ENCODE peak calls at places on chromosomes 3 and 15, in six cellular contexts. One of them, this sample, is unnamed. For H3K9me3 and H3K27me3, the result is how much of the 10 kb centered on the place peaks cover.

GRCh38 chr15:65611888-65612615 is 1.1 kb upstream of the INTS14 start:
- ATAC-seq in left lung: no peak
- ATAC-seq in Panc1: no peak
- ATAC-seq in aorta: no peak
- ATAC-seq in pancreas: no peak
- ATAC-seq in CD8-positive, alpha-beta T cell: no peak
- ATAC-seq in this sample: no peak

GRCh38 chr15:86571873-86572272 is 492.2 kb downstream of the AGBL1 start:
- ATAC-seq in pancreas: no peak
- ATAC-seq in left lung: no peak
- ATAC-seq in Panc1: no peak
- ATAC-seq in CD8-positive, alpha-beta T cell: no peak
- ATAC-seq in aorta: no peak
- ATAC-seq in this sample: no peak

GRCh38 chr3:123618768-123619484 is 34.1 kb upstream of the HACD2 start:
- ATAC-seq in left lung: peak
- ATAC-seq in CD8-positive, alpha-beta T cell: no peak
- ATAC-seq in pancreas: peak
- ATAC-seq in Panc1: peak
- ATAC-seq in aorta: peak
- ATAC-seq in this sample: peak

GRCh38 chr3:120145498-120146285 is 51.4 kb upstream of the GSK3B start:
- ATAC-seq in pancreas: peak
- ATAC-seq in aorta: no peak
- ATAC-seq in CD8-positive, alpha-beta T cell: no peak
- ATAC-seq in left lung: peak
- ATAC-seq in Panc1: peak
- ATAC-seq in this sample: no peak

GRCh38 chr15:58430224-58430787 is 1.5 kb upstream of the LIPC start:
- ATAC-seq in left lung: no peak
- ATAC-seq in pancreas: no peak
- ATAC-seq in CD8-positive, alpha-beta T cell: no peak
- ATAC-seq in Panc1: no peak
- ATAC-seq in aorta: no peak
- ATAC-seq in this sample: no peak

GRCh38 chr3:186193534-186194450 is 84.9 kb upstream of the ETV5 start:
- ATAC-seq in aorta: peak
- ATAC-seq in Panc1: no peak
- ATAC-seq in CD8-positive, alpha-beta T cell: no peak
- ATAC-seq in left lung: peak
- ATAC-seq in pancreas: peak
- ATAC-seq in this sample: peak

GRCh38 chr3:193614430-193614829 is 21.4 kb downstream of the OPA1 start:
- ATAC-seq in aorta: no peak
- ATAC-seq in CD8-positive, alpha-beta T cell: no peak
- ATAC-seq in left lung: no peak
- ATAC-seq in Panc1: no peak
- ATAC-seq in pancreas: no peak
- ATAC-seq in this sample: no peak

GRCh38 chr3:153385343-153385742 is 223.3 kb downstream of the RAP2B start:
- ATAC-seq in CD8-positive, alpha-beta T cell: no peak
- ATAC-seq in aorta: no peak
- ATAC-seq in pancreas: no peak
- ATAC-seq in left lung: no peak
- ATAC-seq in Panc1: no peak
- ATAC-seq in this sample: no peak

GRCh38 chr15:37574985-37575384 is 359.5 kb upstream of the TMCO5A start:
- ATAC-seq in aorta: no peak
- ATAC-seq in Panc1: no peak
- ATAC-seq in left lung: no peak
- ATAC-seq in pancreas: no peak
- ATAC-seq in CD8-positive, alpha-beta T cell: no peak
- ATAC-seq in this sample: no peak

GRCh38 chr15:78565951-78566774 is 843 bp downstream of the CHRNA5 start:
- ATAC-seq in left lung: peak
- ATAC-seq in CD8-positive, alpha-beta T cell: peak
- ATAC-seq in aorta: no peak
- ATAC-seq in pancreas: peak
- ATAC-seq in Panc1: peak
- ATAC-seq in this sample: no peak

GRCh38 chr3:33496449-33496848 is 56.2 kb upstream of the UBP1 start:
- ATAC-seq in aorta: no peak
- ATAC-seq in pancreas: peak
- ATAC-seq in Panc1: no peak
- ATAC-seq in CD8-positive, alpha-beta T cell: no peak
- ATAC-seq in left lung: no peak
- ATAC-seq in this sample: no peak

GRCh38 chr3:193452338-193452737 is 73.8 kb upstream of the ATP13A5 start:
- ATAC-seq in aorta: no peak
- ATAC-seq in pancreas: no peak
- ATAC-seq in left lung: no peak
- ATAC-seq in CD8-positive, alpha-beta T cell: no peak
- ATAC-seq in Panc1: no peak
- ATAC-seq in this sample: no peak

GRCh38 chr3:50122071-50122470 is 33.1 kb upstream of the SEMA3F start:
- ATAC-seq in CD8-positive, alpha-beta T cell: no peak
- ATAC-seq in left lung: no peak
- ATAC-seq in aorta: no peak
- ATAC-seq in pancreas: no peak
- ATAC-seq in Panc1: peak
- ATAC-seq in this sample: no peak

GRCh38 chr3:191260431-191261303 is 61.6 kb downstream of the OSTN start:
- ATAC-seq in pancreas: no peak
- ATAC-seq in left lung: no peak
- ATAC-seq in Panc1: no peak
- ATAC-seq in CD8-positive, alpha-beta T cell: no peak
- ATAC-seq in aorta: no peak
- ATAC-seq in this sample: no peak

GRCh38 chr3:67361323-67361722 is 293.1 kb downstream of the SUCLG2 start:
- ATAC-seq in left lung: no peak
- ATAC-seq in pancreas: no peak
- ATAC-seq in aorta: no peak
- ATAC-seq in Panc1: no peak
- ATAC-seq in CD8-positive, alpha-beta T cell: no peak
- ATAC-seq in this sample: no peak

GRCh38 chr3:123336001-123336400 is 112.9 kb downstream of the ADCY5 start:
- ATAC-seq in left lung: no peak
- ATAC-seq in aorta: no peak
- ATAC-seq in Panc1: no peak
- ATAC-seq in pancreas: no peak
- ATAC-seq in CD8-positive, alpha-beta T cell: no peak
- ATAC-seq in this sample: no peak

GRCh38 chr15:42048821-42049200 is 28.0 kb upstream of the PLA2G4E start:
- ATAC-seq in CD8-positive, alpha-beta T cell: no peak
- ATAC-seq in aorta: no peak
- ATAC-seq in left lung: no peak
- ATAC-seq in pancreas: no peak
- ATAC-seq in Panc1: no peak
- ATAC-seq in this sample: no peak

GRCh38 chr3:181695661-181696491 is 15.8 kb upstream of the SOX2 start:
- ATAC-seq in Panc1: no peak
- ATAC-seq in left lung: peak
- ATAC-seq in aorta: peak
- ATAC-seq in pancreas: peak
- ATAC-seq in CD8-positive, alpha-beta T cell: no peak
- ATAC-seq in this sample: peak

GRCh38 chr3:133568294-133569014 is 5.0 kb upstream of the CDV3 start:
- ATAC-seq in Panc1: peak
- ATAC-seq in aorta: no peak
- ATAC-seq in left lung: no peak
- ATAC-seq in pancreas: no peak
- ATAC-seq in CD8-positive, alpha-beta T cell: no peak
- ATAC-seq in this sample: no peak

GRCh38 chr3:197404754-197405153 is 106.3 kb upstream of the DLG1 start:
- ATAC-seq in aorta: no peak
- ATAC-seq in Panc1: no peak
- ATAC-seq in pancreas: no peak
- ATAC-seq in CD8-positive, alpha-beta T cell: no peak
- ATAC-seq in left lung: no peak
- ATAC-seq in this sample: no peak

GRCh38 chr3:124768812-124769211 is 38.6 kb downstream of the UMPS start:
- ATAC-seq in pancreas: peak
- ATAC-seq in CD8-positive, alpha-beta T cell: no peak
- ATAC-seq in Panc1: peak
- ATAC-seq in left lung: peak
- ATAC-seq in aorta: no peak
- ATAC-seq in this sample: no peak

GRCh38 chr15:68991723-68992122 is 22.8 kb upstream of the NOX5 start:
- ATAC-seq in Panc1: no peak
- ATAC-seq in left lung: no peak
- ATAC-seq in pancreas: peak
- ATAC-seq in aorta: no peak
- ATAC-seq in CD8-positive, alpha-beta T cell: no peak
- ATAC-seq in this sample: no peak

GRCh38 chr3:182709306-182709705 is 84.0 kb upstream of the ATP11B start:
- ATAC-seq in pancreas: no peak
- ATAC-seq in left lung: no peak
- ATAC-seq in aorta: no peak
- ATAC-seq in Panc1: no peak
- ATAC-seq in CD8-positive, alpha-beta T cell: no peak
- ATAC-seq in this sample: no peak

GRCh38 chr3:187807086-187807862 is 62.0 kb upstream of the BCL6 start:
- ATAC-seq in CD8-positive, alpha-beta T cell: no peak
- ATAC-seq in Panc1: no peak
- ATAC-seq in left lung: no peak
- ATAC-seq in pancreas: no peak
- ATAC-seq in aorta: no peak
- ATAC-seq in this sample: no peak

GRCh38 chr15:90192961-90193786 is 8.0 kb upstream of the SEMA4B start:
- ATAC-seq in CD8-positive, alpha-beta T cell: peak
- ATAC-seq in Panc1: no peak
- ATAC-seq in aorta: peak
- ATAC-seq in pancreas: peak
- ATAC-seq in left lung: peak
- ATAC-seq in this sample: peak

GRCh38 chr15:65994832-65995231 is 125.5 kb downstream of the RAB11A start:
- ATAC-seq in pancreas: no peak
- ATAC-seq in CD8-positive, alpha-beta T cell: no peak
- ATAC-seq in Panc1: no peak
- ATAC-seq in left lung: no peak
- ATAC-seq in aorta: no peak
- ATAC-seq in this sample: no peak

GRCh38 chr15:27133244-27133643 is 162.3 kb downstream of the GABRG3 start:
- ATAC-seq in Panc1: no peak
- ATAC-seq in aorta: no peak
- ATAC-seq in left lung: no peak
- ATAC-seq in CD8-positive, alpha-beta T cell: no peak
- ATAC-seq in pancreas: no peak
- ATAC-seq in this sample: no peak

DNA sequence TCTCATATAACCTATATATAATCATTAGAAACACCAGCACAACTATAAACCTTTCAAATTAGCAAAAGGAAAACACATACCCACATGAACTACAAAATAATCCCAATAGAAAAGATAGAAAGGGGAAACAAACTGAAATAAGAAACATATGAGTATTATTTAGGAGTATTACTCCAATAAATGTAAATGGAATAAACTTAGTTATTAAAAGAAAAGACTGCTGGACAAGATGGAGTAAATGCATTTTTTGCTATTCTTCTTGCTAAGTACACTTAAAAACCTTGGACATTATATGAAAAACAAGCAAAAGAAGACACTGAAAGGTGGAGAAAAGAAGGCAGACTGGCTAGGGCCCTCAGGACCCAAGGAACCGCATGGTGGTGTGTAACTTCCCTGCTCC is 43.5 kb upstream of the ADAMTS17 start:
- ATAC-seq in left lung: no peak
- ATAC-seq in pancreas: no peak
- ATAC-seq in Panc1: no peak
- ATAC-seq in aorta: no peak
- ATAC-seq in CD8-positive, alpha-beta T cell: no peak
- ATAC-seq in this sample: no peak
- H3K9me3 ChIP-seq in left lung: under half
- H3K9me3 ChIP-seq in pancreas: under half
- H3K9me3 ChIP-seq in Panc1: under half
- H3K9me3 ChIP-seq in aorta: under half
- H3K9me3 ChIP-seq in CD8-positive, alpha-beta T cell: under half
- H3K9me3 ChIP-seq in this sample: under half

GRCh38 chr3:140077406-140077805 is 142.4 kb downstream of the CLSTN2 start:
- ATAC-seq in CD8-positive, alpha-beta T cell: no peak
- ATAC-seq in left lung: no peak
- ATAC-seq in Panc1: no peak
- ATAC-seq in pancreas: no peak
- ATAC-seq in aorta: no peak
- ATAC-seq in this sample: no peak
- H3K27me3 ChIP-seq in CD8-positive, alpha-beta T cell: under half
- H3K27me3 ChIP-seq in left lung: under half
- H3K27me3 ChIP-seq in Panc1: under half
- H3K27me3 ChIP-seq in pancreas: under half
- H3K27me3 ChIP-seq in aorta: under half
- H3K27me3 ChIP-seq in this sample: under half

GRCh38 chr15:81723758-81724157 is 322.1 kb downstream of the MEX3B start:
- ATAC-seq in left lung: peak
- ATAC-seq in pancreas: no peak
- ATAC-seq in CD8-positive, alpha-beta T cell: no peak
- ATAC-seq in aorta: no peak
- ATAC-seq in Panc1: no peak
- ATAC-seq in this sample: peak
- H3K9me3 ChIP-seq in left lung: under half
- H3K9me3 ChIP-seq in pancreas: under half
- H3K9me3 ChIP-seq in CD8-positive, alpha-beta T cell: under half
- H3K9me3 ChIP-seq in aorta: under half
- H3K9me3 ChIP-seq in Panc1: under half
- H3K9me3 ChIP-seq in this sample: under half

DNA sequence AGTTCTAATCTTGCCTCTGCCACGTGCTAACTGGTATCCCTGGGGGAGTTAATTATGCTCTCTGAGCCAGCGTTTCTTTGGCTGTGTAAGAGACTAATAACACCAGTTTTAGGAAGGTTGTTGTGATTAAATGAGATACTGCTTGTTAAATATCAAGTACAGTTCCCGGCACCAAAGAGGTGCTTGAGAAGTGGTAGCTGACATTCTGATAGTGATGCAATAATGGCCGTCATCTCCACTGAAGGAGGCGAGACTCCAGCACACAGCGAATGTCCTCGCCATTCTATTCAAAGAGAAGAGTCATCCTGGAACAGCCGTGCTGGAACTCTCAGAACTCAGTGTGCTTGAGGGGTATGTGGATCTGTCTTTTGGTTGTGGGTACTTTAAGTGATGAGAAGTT is 9.8 kb upstream of the C3orf70 start:
- ATAC-seq in CD8-positive, alpha-beta T cell: no peak
- ATAC-seq in aorta: no peak
- ATAC-seq in left lung: no peak
- ATAC-seq in pancreas: no peak
- ATAC-seq in Panc1: no peak
- ATAC-seq in this sample: no peak
- H3K27me3 ChIP-seq in CD8-positive, alpha-beta T cell: under half
- H3K27me3 ChIP-seq in aorta: under half
- H3K27me3 ChIP-seq in left lung: under half
- H3K27me3 ChIP-seq in pancreas: under half
- H3K27me3 ChIP-seq in Panc1: under half
- H3K27me3 ChIP-seq in this sample: under half

GRCh38 chr3:28449398-28449797 is 100.8 kb upstream of the AZI2 start:
- ATAC-seq in pancreas: no peak
- ATAC-seq in Panc1: no peak
- ATAC-seq in CD8-positive, alpha-beta T cell: no peak
- ATAC-seq in aorta: no peak
- ATAC-seq in left lung: no peak
- ATAC-seq in this sample: no peak
- H3K9me3 ChIP-seq in pancreas: under half
- H3K9me3 ChIP-seq in Panc1: under half
- H3K9me3 ChIP-seq in CD8-positive, alpha-beta T cell: under half
- H3K9me3 ChIP-seq in aorta: under half
- H3K9me3 ChIP-seq in left lung: under half
- H3K9me3 ChIP-seq in this sample: under half

GRCh38 chr3:127157181-127157828 is 35.6 kb upstream of the PRR23E start:
- ATAC-seq in Panc1: no peak
- ATAC-seq in CD8-positive, alpha-beta T cell: no peak
- ATAC-seq in aorta: no peak
- ATAC-seq in left lung: no peak
- ATAC-seq in pancreas: peak
- ATAC-seq in this sample: no peak
- H3K27me3 ChIP-seq in Panc1: under half
- H3K27me3 ChIP-seq in CD8-positive, alpha-beta T cell: under half
- H3K27me3 ChIP-seq in aorta: under half
- H3K27me3 ChIP-seq in left lung: under half
- H3K27me3 ChIP-seq in pancreas: under half
- H3K27me3 ChIP-seq in this sample: half or more